ENCODE peak calls at places on chromosomes 5 and 9, in five cellular contexts. R is amniotic stem cell, X is body of pancreas, M is left cardiac atrium, H is amygdala. J is an unnamed sample.

GRCh38 chr5:39760385-39761198 is 335.8 kb upstream of the DAB2 start:
- DNase-seq in X (no peak), H (no peak), M (peak), R (peak), J (peak)

GRCh38 chr5:396715-397032 is 46.3 kb upstream of the EXOC3 start:
- DNase-seq in X (no peak), R (no peak), M (no peak), H (no peak), J (no peak)

GRCh38 chr5:137833463-137833862 is 34.2 kb upstream of the MYOT start:
- DNase-seq in M (no peak), X (no peak), R (no peak), H (no peak), J (no peak)

GRCh38 chr5:123089572-123089970 is 530 bp downstream of the PRDM6 start:
- DNase-seq in R (no peak), H (no peak), M (peak), X (no peak), J (peak)

GRCh38 chr9:88660611-88661010 is 125.6 kb downstream of the NXNL2 start:
- DNase-seq in H (no peak), R (no peak), X (no peak), M (no peak), J (no peak)

GRCh38 chr5:149317281-149318048 is 27.8 kb upstream of the GRPEL2 start:
- DNase-seq in H (peak), X (peak), M (no peak), R (no peak), J (peak)

GRCh38 chr5:148421661-148422060 is 37.9 kb downstream of the FBXO38 start:
- DNase-seq in R (no peak), H (no peak), M (no peak), X (no peak), J (no peak)

GRCh38 chr9:90974643-90975245 is 173.1 kb downstream of the SYK start:
- DNase-seq in M (no peak), R (no peak), X (no peak), H (no peak), J (no peak)

GRCh38 chr5:95989283-95990048 is 27.8 kb upstream of the ELL2 start:
- DNase-seq in R (no peak), X (no peak), M (no peak), H (no peak), J (no peak)

GRCh38 chr5:59840200-59840601 is 53.3 kb downstream of the PDE4D start:
- DNase-seq in R (peak), X (no peak), H (no peak), M (no peak), J (no peak)

J was measured in hepatic stellate cell.